ENCODE peak calls at places on chromosomes 1 and 21, in six cellular contexts. Y, G, U, Z, P and S are unnamed samples.

GRCh38 chr1:24970399-24970753 is 40.3 kb upstream of the RUNX3 start:
- DNase-seq in Y (peak), G (no peak), U (no peak), Z (peak), P (no peak), S (peak)

GRCh38 chr1:61348025-61348665 is 265.8 kb downstream of the NFIA start:
- DNase-seq in Y (no peak), G (no peak), U (no peak), Z (no peak), P (no peak), S (peak)

GRCh38 chr1:190170321-190170720 is 307.3 kb downstream of the BRINP3 start:
- DNase-seq in Y (no peak), G (no peak), U (no peak), Z (peak), P (no peak), S (peak)

GRCh38 chr1:64890699-64891439 is 75.5 kb downstream of the JAK1 start:
- DNase-seq in Y (no peak), G (no peak), U (no peak), Z (no peak), P (no peak), S (no peak)

GRCh38 chr1:234975941-234976871 is 152.4 kb downstream of the TOMM20 start:
- DNase-seq in Y (no peak), G (no peak), U (peak), Z (no peak), P (no peak), S (no peak)

GRCh38 chr21:29477941-29478340 is 179.2 kb downstream of the BACH1 start:
- DNase-seq in Y (no peak), G (no peak), U (no peak), Z (peak), P (no peak), S (peak)

GRCh38 chr1:152533327-152533938 is 19.2 kb downstream of the CRCT1 start:
- DNase-seq in Y (peak), G (no peak), U (no peak), Z (peak), P (peak), S (peak)

GRCh38 chr1:53957231-53957818 is 11.2 kb downstream of the LRRC42 start:
- DNase-seq in Y (peak), G (no peak), U (no peak), Z (peak), P (peak), S (peak)

GRCh38 chr1:143720087-143721023 is 251.4 kb downstream of the FAM72C start:
- DNase-seq in Y (peak), G (no peak), U (no peak), Z (peak), P (no peak), S (peak)

GRCh38 chr21:41663805-41664788 is 102.8 kb downstream of the RIPK4 start:
- DNase-seq in Y (no peak), G (no peak), U (no peak), Z (peak), P (no peak), S (peak)

GRCh38 chr1:37391181-37391949 is 83.0 kb upstream of the ZC3H12A start:
- DNase-seq in Y (no peak), G (no peak), U (no peak), Z (no peak), P (peak), S (no peak)

GRCh38 chr1:183069562-183070216 is 46.5 kb downstream of the LAMC1 start:
- DNase-seq in Y (no peak), G (no peak), U (no peak), Z (peak), P (peak), S (peak)

GRCh38 chr1:50108497-50109073 is at the start of gene ELAVL4:
- DNase-seq in Y (peak), G (no peak), U (no peak), Z (no peak), P (no peak), S (no peak)

GRCh38 chr1:169928438-169929209 is 34.9 kb upstream of the SCYL3 start:
- DNase-seq in Y (peak), G (peak), U (no peak), Z (peak), P (peak), S (peak)

GRCh38 chr21:14995695-14996490 is 68.9 kb downstream of the NRIP1 start:
- DNase-seq in Y (no peak), G (no peak), U (no peak), Z (peak), P (no peak), S (peak)

GRCh38 chr1:23152966-23153684 is 15.5 kb downstream of the LUZP1 start:
- DNase-seq in Y (no peak), G (no peak), U (no peak), Z (no peak), P (no peak), S (no peak)

GRCh38 chr1:43590389-43590788 is 59.6 kb upstream of the KDM4A start:
- DNase-seq in Y (no peak), G (no peak), U (no peak), Z (no peak), P (no peak), S (no peak)

GRCh38 chr1:58745666-58746065 is 38.2 kb downstream of the JUN start:
- DNase-seq in Y (no peak), G (no peak), U (no peak), Z (no peak), P (no peak), S (peak)

GRCh38 chr1:39047374-39048229 is 21.5 kb downstream of the NDUFS5 start:
- DNase-seq in Y (no peak), G (no peak), U (peak), Z (peak), P (no peak), S (peak)

GRCh38 chr1:65245290-65245689 is 64.1 kb upstream of the DNAJC6 start:
- DNase-seq in Y (no peak), G (no peak), U (no peak), Z (no peak), P (no peak), S (no peak)

GRCh38 chr1:186535388-186536133 is 74.6 kb upstream of the PDC start:
- DNase-seq in Y (no peak), G (no peak), U (no peak), Z (peak), P (no peak), S (peak)

GRCh38 chr1:104195395-104195794 is 445.7 kb downstream of the AMY1C start:
- DNase-seq in Y (peak), G (no peak), U (no peak), Z (peak), P (no peak), S (peak)

GRCh38 chr21:43913928-43914327 is 48.9 kb downstream of the AGPAT3 start:
- DNase-seq in Y (no peak), G (no peak), U (peak), Z (no peak), P (no peak), S (no peak)

GRCh38 chr21:32978346-32979270 is 47.1 kb upstream of the OLIG2 start:
- DNase-seq in Y (no peak), G (no peak), U (no peak), Z (no peak), P (no peak), S (no peak)

GRCh38 chr1:93779540-93780121 is 98.0 kb upstream of the BCAR3 start:
- DNase-seq in Y (no peak), G (no peak), U (no peak), Z (peak), P (no peak), S (peak)

GRCh38 chr1:201014816-201015200 is 8.7 kb downstream of the KIF21B start:
- DNase-seq in Y (no peak), G (no peak), U (no peak), Z (peak), P (no peak), S (peak)

GRCh38 chr21:31974454-31974985 is 101.7 kb downstream of the HUNK start:
- DNase-seq in Y (no peak), G (peak), U (no peak), Z (no peak), P (no peak), S (no peak)

GRCh38 chr1:232792949-232793348 is 12.3 kb upstream of the MAP10 start:
- DNase-seq in Y (no peak), G (no peak), U (no peak), Z (no peak), P (no peak), S (no peak)

GRCh38 chr1:57422271-57423134 is 1.4 kb downstream of the DAB1 start:
- DNase-seq in Y (no peak), G (no peak), U (no peak), Z (no peak), P (no peak), S (peak)

GRCh38 chr1:175072131-175072941 is 4.7 kb downstream of the TNN start:
- DNase-seq in Y (peak), G (no peak), U (no peak), Z (peak), P (peak), S (peak)

GRCh38 chr1:168637350-168637991 is 61.1 kb downstream of the XCL1 start:
- DNase-seq in Y (peak), G (no peak), U (no peak), Z (peak), P (no peak), S (peak)

GRCh38 chr1:27402349-27402754 is 9.9 kb downstream of the GPR3 start:
- DNase-seq in Y (peak), G (no peak), U (no peak), Z (peak), P (no peak), S (peak)

GRCh38 chr21:32719085-32719484 is 8.7 kb downstream of the SYNJ1 start:
- DNase-seq in Y (no peak), G (no peak), U (no peak), Z (no peak), P (peak), S (peak)

GRCh38 chr1:94255476-94255875 is 18.1 kb upstream of the ARHGAP29 start:
- DNase-seq in Y (no peak), G (no peak), U (no peak), Z (no peak), P (no peak), S (peak)

GRCh38 chr1:84377480-84378095 is 20.7 kb upstream of the DNASE2B start:
- DNase-seq in Y (no peak), G (no peak), U (no peak), Z (peak), P (peak), S (peak)

GRCh38 chr1:1758059-1758621 is 20.1 kb downstream of the NADK start:
- DNase-seq in Y (no peak), G (no peak), U (no peak), Z (no peak), P (no peak), S (no peak)

GRCh38 chr1:66725885-66726665 is 26.2 kb upstream of the DYNLT5 start:
- DNase-seq in Y (peak), G (peak), U (no peak), Z (peak), P (peak), S (peak)

GRCh38 chr1:212669102-212669501 is 30.5 kb downstream of the BATF3 start:
- DNase-seq in Y (peak), G (no peak), U (no peak), Z (peak), P (no peak), S (no peak)